ENCODE peak calls at places on chromosomes 11 and 22, in five cellular contexts. One of them, this sample, is unnamed. For H3K4me1, the result is how much of the 10 kb centered on the place peaks cover.

GRCh38 chr11:102874842-102875241 is at the start of gene MMP12:
- DNase-seq in cardiac muscle cell: no peak
- DNase-seq in stomach: no peak
- DNase-seq in effector memory CD4-positive, alpha-beta T cell: no peak
- DNase-seq in OCI-LY7: no peak
- DNase-seq in this sample: no peak

GRCh38 chr11:63553759-63554158 is 9.4 kb downstream of the PLAAT2 start:
- DNase-seq in cardiac muscle cell: no peak
- DNase-seq in stomach: no peak
- DNase-seq in effector memory CD4-positive, alpha-beta T cell: no peak
- DNase-seq in OCI-LY7: peak
- DNase-seq in this sample: no peak

GRCh38 chr11:58928082-58928574 is 11.2 kb upstream of the GLYATL1 start:
- DNase-seq in cardiac muscle cell: no peak
- DNase-seq in stomach: no peak
- DNase-seq in effector memory CD4-positive, alpha-beta T cell: no peak
- DNase-seq in OCI-LY7: no peak
- DNase-seq in this sample: no peak

GRCh38 chr22:18113680-18114394 is 3.2 kb downstream of the TUBA8 start:
- DNase-seq in cardiac muscle cell: no peak
- DNase-seq in stomach: no peak
- DNase-seq in effector memory CD4-positive, alpha-beta T cell: no peak
- DNase-seq in OCI-LY7: no peak
- DNase-seq in this sample: no peak

GRCh38 chr11:128095459-128096096 is 491.8 kb downstream of the ETS1 start:
- DNase-seq in cardiac muscle cell: no peak
- DNase-seq in stomach: no peak
- DNase-seq in effector memory CD4-positive, alpha-beta T cell: no peak
- DNase-seq in OCI-LY7: peak
- DNase-seq in this sample: no peak

GRCh38 chr11:16385099-16385498 is 28.8 kb upstream of the SOX6 start:
- DNase-seq in cardiac muscle cell: no peak
- DNase-seq in stomach: no peak
- DNase-seq in effector memory CD4-positive, alpha-beta T cell: no peak
- DNase-seq in OCI-LY7: no peak
- DNase-seq in this sample: no peak

GRCh38 chr11:88629496-88629895 is 292.0 kb upstream of the CTSC start:
- DNase-seq in cardiac muscle cell: no peak
- DNase-seq in stomach: no peak
- DNase-seq in effector memory CD4-positive, alpha-beta T cell: no peak
- DNase-seq in OCI-LY7: no peak
- DNase-seq in this sample: no peak

GRCh38 chr11:88632163-88632562 is 294.6 kb upstream of the CTSC start:
- DNase-seq in cardiac muscle cell: no peak
- DNase-seq in stomach: no peak
- DNase-seq in effector memory CD4-positive, alpha-beta T cell: no peak
- DNase-seq in OCI-LY7: no peak
- DNase-seq in this sample: no peak

GRCh38 chr11:45736424-45736823 is 68.5 kb upstream of the SLC35C1 start:
- DNase-seq in cardiac muscle cell: no peak
- DNase-seq in stomach: no peak
- DNase-seq in effector memory CD4-positive, alpha-beta T cell: no peak
- DNase-seq in OCI-LY7: no peak
- DNase-seq in this sample: no peak

GRCh38 chr22:22721681-22722309 is 77.4 kb downstream of the GGTLC2 start:
- DNase-seq in cardiac muscle cell: no peak
- DNase-seq in stomach: no peak
- DNase-seq in effector memory CD4-positive, alpha-beta T cell: no peak
- DNase-seq in OCI-LY7: no peak
- DNase-seq in this sample: no peak

GRCh38 chr22:22976033-22976922 is 88.7 kb downstream of the IGLL5 start:
- DNase-seq in cardiac muscle cell: no peak
- DNase-seq in stomach: no peak
- DNase-seq in effector memory CD4-positive, alpha-beta T cell: no peak
- DNase-seq in OCI-LY7: no peak
- DNase-seq in this sample: no peak

GRCh38 chr22:24289781-24290181 is 19.1 kb downstream of the SPECC1L start:
- DNase-seq in cardiac muscle cell: no peak
- DNase-seq in stomach: no peak
- DNase-seq in effector memory CD4-positive, alpha-beta T cell: no peak
- DNase-seq in OCI-LY7: no peak
- DNase-seq in this sample: no peak

GRCh38 chr22:17871726-17872458 is 97.6 kb upstream of the BID start:
- DNase-seq in cardiac muscle cell: no peak
- DNase-seq in stomach: no peak
- DNase-seq in effector memory CD4-positive, alpha-beta T cell: no peak
- DNase-seq in OCI-LY7: no peak
- DNase-seq in this sample: no peak

GRCh38 chr11:60915250-60915914 is 1.4 kb downstream of the TMEM109 start:
- DNase-seq in cardiac muscle cell: peak
- DNase-seq in stomach: peak
- DNase-seq in effector memory CD4-positive, alpha-beta T cell: peak
- DNase-seq in OCI-LY7: peak
- DNase-seq in this sample: no peak

GRCh38 chr11:92159931-92160330 is 64.7 kb upstream of the FAT3 start:
- DNase-seq in cardiac muscle cell: no peak
- DNase-seq in stomach: no peak
- DNase-seq in effector memory CD4-positive, alpha-beta T cell: no peak
- DNase-seq in OCI-LY7: no peak
- DNase-seq in this sample: no peak

GRCh38 chr11:69074786-69075185 is 26.1 kb downstream of the TPCN2 start:
- DNase-seq in cardiac muscle cell: no peak
- DNase-seq in stomach: no peak
- DNase-seq in effector memory CD4-positive, alpha-beta T cell: no peak
- DNase-seq in OCI-LY7: no peak
- DNase-seq in this sample: no peak

GRCh38 chr11:65410936-65411680 is 11.5 kb upstream of the NEAT1 start:
- DNase-seq in cardiac muscle cell: no peak
- DNase-seq in stomach: no peak
- DNase-seq in effector memory CD4-positive, alpha-beta T cell: no peak
- DNase-seq in OCI-LY7: no peak
- DNase-seq in this sample: no peak

GRCh38 chr11:10317281-10317755 is 12.4 kb downstream of the ADM start:
- DNase-seq in cardiac muscle cell: no peak
- DNase-seq in stomach: no peak
- DNase-seq in effector memory CD4-positive, alpha-beta T cell: no peak
- DNase-seq in OCI-LY7: peak
- DNase-seq in this sample: peak

GRCh38 chr11:64340671-64341335 is 799 bp downstream of the CCDC88B start:
- DNase-seq in cardiac muscle cell: peak
- DNase-seq in stomach: peak
- DNase-seq in effector memory CD4-positive, alpha-beta T cell: peak
- DNase-seq in OCI-LY7: peak
- DNase-seq in this sample: no peak

GRCh38 chr11:82557274-82557673 is 176.4 kb downstream of the FAM181B start:
- DNase-seq in cardiac muscle cell: no peak
- DNase-seq in stomach: no peak
- DNase-seq in effector memory CD4-positive, alpha-beta T cell: no peak
- DNase-seq in OCI-LY7: peak
- DNase-seq in this sample: no peak

GRCh38 chr11:15816270-15816871 is 540.0 kb downstream of the SOX6 start:
- DNase-seq in cardiac muscle cell: no peak
- DNase-seq in stomach: no peak
- DNase-seq in effector memory CD4-positive, alpha-beta T cell: no peak
- DNase-seq in OCI-LY7: no peak
- DNase-seq in this sample: no peak

GRCh38 chr11:130872961-130873360 is 43.3 kb downstream of the SNX19 start:
- DNase-seq in cardiac muscle cell: no peak
- DNase-seq in stomach: no peak
- DNase-seq in effector memory CD4-positive, alpha-beta T cell: no peak
- DNase-seq in OCI-LY7: no peak
- DNase-seq in this sample: no peak

GRCh38 chr11:126444072-126444471 is 88.6 kb downstream of the ST3GAL4 start:
- DNase-seq in cardiac muscle cell: no peak
- DNase-seq in stomach: no peak
- DNase-seq in effector memory CD4-positive, alpha-beta T cell: no peak
- DNase-seq in OCI-LY7: no peak
- DNase-seq in this sample: no peak

GRCh38 chr22:27133951-27134664 is 476.7 kb downstream of the MIAT start:
- DNase-seq in cardiac muscle cell: no peak
- DNase-seq in stomach: peak
- DNase-seq in effector memory CD4-positive, alpha-beta T cell: no peak
- DNase-seq in OCI-LY7: no peak
- DNase-seq in this sample: no peak

GRCh38 chr11:67445515-67445914 is 2.2 kb upstream of the CORO1B start:
- DNase-seq in cardiac muscle cell: no peak
- DNase-seq in stomach: no peak
- DNase-seq in effector memory CD4-positive, alpha-beta T cell: no peak
- DNase-seq in OCI-LY7: no peak
- DNase-seq in this sample: no peak

GRCh38 chr11:130827697-130828377 is 88.4 kb downstream of the SNX19 start:
- DNase-seq in cardiac muscle cell: peak
- DNase-seq in stomach: peak
- DNase-seq in effector memory CD4-positive, alpha-beta T cell: no peak
- DNase-seq in OCI-LY7: no peak
- DNase-seq in this sample: no peak

GRCh38 chr11:8685820-8686219 is 3.2 kb downstream of the RPL27A start:
- DNase-seq in cardiac muscle cell: no peak
- DNase-seq in stomach: no peak
- DNase-seq in effector memory CD4-positive, alpha-beta T cell: no peak
- DNase-seq in OCI-LY7: no peak
- DNase-seq in this sample: no peak
- H3K27ac ChIP-seq in cardiac muscle cell: no peak
- H3K27ac ChIP-seq in stomach: peak
- H3K27ac ChIP-seq in effector memory CD4-positive, alpha-beta T cell: no peak
- H3K27ac ChIP-seq in OCI-LY7: peak
- H3K27ac ChIP-seq in this sample: no peak

DNA sequence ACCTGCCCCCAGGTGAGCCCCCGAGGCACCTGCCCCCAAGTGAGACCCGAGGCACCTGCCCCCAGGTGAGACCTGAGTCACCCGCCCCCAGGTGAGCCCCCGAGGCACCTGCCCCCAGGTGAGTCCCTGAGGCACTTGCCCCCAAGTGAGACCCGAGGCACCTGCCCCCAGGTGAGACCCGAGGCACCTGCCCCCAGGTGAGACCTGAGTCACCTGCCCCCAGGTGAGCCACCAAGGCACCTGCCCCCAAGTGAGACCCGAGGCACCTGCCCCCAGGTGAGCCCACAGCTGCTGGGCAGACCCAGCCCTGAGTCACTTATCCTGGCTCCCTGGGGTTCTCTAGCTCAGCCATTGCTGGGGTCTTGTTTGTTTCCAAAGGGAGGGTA is 36.2 kb downstream of the MUC5B start:
- DNase-seq in cardiac muscle cell: no peak
- DNase-seq in stomach: no peak
- DNase-seq in effector memory CD4-positive, alpha-beta T cell: no peak
- DNase-seq in OCI-LY7: no peak
- DNase-seq in this sample: no peak
- H3K4me1 ChIP-seq in cardiac muscle cell: under half
- H3K4me1 ChIP-seq in stomach: under half
- H3K4me1 ChIP-seq in effector memory CD4-positive, alpha-beta T cell: under half
- H3K4me1 ChIP-seq in OCI-LY7: under half
- H3K4me1 ChIP-seq in this sample: under half

DNA sequence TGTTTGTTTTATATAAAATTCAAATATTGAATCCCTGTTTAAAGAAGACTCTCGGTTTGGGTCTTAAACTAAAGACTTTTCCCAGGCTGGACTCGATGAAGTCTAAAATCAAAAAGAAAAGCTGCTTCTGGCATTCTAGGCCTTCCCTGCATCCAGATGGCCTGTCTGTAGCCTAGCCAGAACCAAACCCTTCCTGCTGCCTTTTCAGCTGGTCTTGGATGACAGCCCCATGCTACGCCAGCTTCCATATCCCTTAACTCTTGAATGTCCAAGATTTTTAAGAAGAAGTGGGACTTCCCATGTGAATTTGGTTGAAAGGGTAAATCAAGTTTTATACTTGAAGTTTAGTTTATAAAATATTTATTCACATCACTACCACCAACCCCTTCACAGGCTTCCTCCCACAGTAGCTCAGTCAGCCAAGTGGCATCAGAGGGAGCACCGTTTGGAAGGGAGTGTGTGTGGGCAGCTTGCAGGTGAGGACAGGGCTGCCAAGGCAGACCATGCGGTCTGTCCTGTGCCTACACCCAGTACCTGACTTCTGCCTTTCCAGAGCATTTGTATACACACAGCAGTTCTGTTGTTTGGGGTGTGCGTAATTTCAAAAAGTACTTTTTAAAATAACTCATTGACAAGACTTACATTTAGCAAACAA is 18.2 kb upstream of the PSMA1 start:
- DNase-seq in cardiac muscle cell: no peak
- DNase-seq in stomach: no peak
- DNase-seq in effector memory CD4-positive, alpha-beta T cell: no peak
- DNase-seq in OCI-LY7: no peak
- DNase-seq in this sample: no peak
- H3K27ac ChIP-seq in cardiac muscle cell: no peak
- H3K27ac ChIP-seq in stomach: no peak
- H3K27ac ChIP-seq in effector memory CD4-positive, alpha-beta T cell: no peak
- H3K27ac ChIP-seq in OCI-LY7: no peak
- H3K27ac ChIP-seq in this sample: no peak

DNA sequence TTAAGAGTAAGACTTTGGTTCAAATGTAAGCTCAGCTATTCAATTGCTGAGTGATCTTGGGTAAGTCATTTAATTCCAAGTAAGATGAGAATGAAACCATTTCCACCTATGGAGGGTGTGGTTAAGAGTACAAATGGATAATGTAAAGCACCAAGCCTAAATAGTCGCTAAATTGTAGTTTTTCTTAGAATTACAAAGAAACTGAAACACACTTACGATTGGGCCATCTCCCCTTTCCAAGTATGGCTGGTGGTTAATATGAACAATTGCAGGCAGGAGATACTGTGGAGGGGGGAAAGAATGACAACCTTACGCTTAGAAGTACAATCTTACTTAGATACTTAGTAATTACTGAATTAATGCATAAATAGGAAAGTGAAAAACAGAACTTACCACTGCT is 8.2 kb downstream of the DDX17 start:
- DNase-seq in cardiac muscle cell: no peak
- DNase-seq in stomach: no peak
- DNase-seq in effector memory CD4-positive, alpha-beta T cell: no peak
- DNase-seq in OCI-LY7: no peak
- DNase-seq in this sample: no peak
- H3K4me1 ChIP-seq in cardiac muscle cell: under half
- H3K4me1 ChIP-seq in stomach: under half
- H3K4me1 ChIP-seq in effector memory CD4-positive, alpha-beta T cell: under half
- H3K4me1 ChIP-seq in OCI-LY7: under half
- H3K4me1 ChIP-seq in this sample: under half

DNA sequence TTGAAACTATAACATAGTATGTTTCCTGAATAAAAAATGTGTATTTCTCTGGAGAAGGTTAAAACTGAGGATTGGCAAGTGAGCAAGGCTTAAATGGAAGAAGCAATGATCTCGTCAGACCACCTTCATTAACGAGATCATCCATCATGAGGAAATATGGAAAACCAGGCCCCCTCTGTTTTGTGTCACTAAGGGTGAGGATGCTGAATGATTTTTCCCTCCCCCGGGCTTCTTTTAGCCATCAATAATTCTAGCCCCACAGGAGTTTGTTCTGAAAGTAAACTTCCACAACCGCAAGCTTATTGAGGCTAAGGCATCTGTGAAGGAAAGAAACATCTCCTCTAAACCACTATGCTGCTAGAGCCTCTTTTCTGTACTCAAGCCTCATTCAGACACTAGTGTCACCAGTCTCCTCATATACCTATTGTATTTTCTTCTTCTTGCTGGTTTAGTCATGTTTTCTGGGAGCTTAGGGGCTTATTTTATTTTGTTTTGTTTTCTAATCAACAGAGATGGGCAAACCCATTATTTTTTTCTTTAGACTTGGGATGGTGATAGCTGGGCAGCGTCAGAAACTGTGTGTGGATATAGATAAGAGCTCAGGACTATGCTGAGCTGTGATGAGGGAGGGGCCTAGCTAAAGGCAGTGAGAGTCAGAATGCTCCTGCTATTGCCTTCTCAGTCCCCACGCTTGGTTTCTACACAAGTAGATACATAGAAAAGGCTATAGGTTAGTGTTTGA is 5.8 kb upstream of the HBE1 start:
- DNase-seq in cardiac muscle cell: peak
- DNase-seq in stomach: no peak
- DNase-seq in effector memory CD4-positive, alpha-beta T cell: no peak
- DNase-seq in OCI-LY7: no peak
- DNase-seq in this sample: no peak
- H3K27ac ChIP-seq in cardiac muscle cell: no peak
- H3K27ac ChIP-seq in stomach: no peak
- H3K27ac ChIP-seq in effector memory CD4-positive, alpha-beta T cell: no peak
- H3K27ac ChIP-seq in OCI-LY7: no peak
- H3K27ac ChIP-seq in this sample: no peak